ENCODE peak calls at places on chromosomes 6 and 20, in eight cellular contexts. One of them, this sample, is unnamed.

GRCh38 chr6:144957236-144957937 is 672.3 kb downstream of the UTRN start:
- DNase-seq in AG04450: no peak
- DNase-seq in choroid plexus epithelial cell: no peak
- DNase-seq in iPS DF 6.9: no peak
- DNase-seq in CD4-positive, CD25-positive, alpha-beta regulatory T cell: no peak
- DNase-seq in mammary epithelial cell: no peak
- DNase-seq in lower lobe of right lung: no peak
- DNase-seq in PC-3: peak; percentile 61
- DNase-seq in this sample: no peak

GRCh38 chr6:9540534-9541126 is 874.2 kb downstream of the TFAP2A start:
- DNase-seq in choroid plexus epithelial cell: peak; percentile 72
- DNase-seq in CD4-positive, CD25-positive, alpha-beta regulatory T cell: no peak
- DNase-seq in AG04450: peak; percentile 13
- DNase-seq in PC-3: peak; percentile 81
- DNase-seq in lower lobe of right lung: no peak
- DNase-seq in mammary epithelial cell: peak; percentile 72
- DNase-seq in iPS DF 6.9: no peak
- DNase-seq in this sample: no peak

GRCh38 chr6:93828553-93828952 is 409.2 kb upstream of the EPHA7 start:
- DNase-seq in iPS DF 6.9: no peak
- DNase-seq in AG04450: no peak
- DNase-seq in CD4-positive, CD25-positive, alpha-beta regulatory T cell: no peak
- DNase-seq in PC-3: no peak
- DNase-seq in choroid plexus epithelial cell: no peak
- DNase-seq in mammary epithelial cell: no peak
- DNase-seq in lower lobe of right lung: no peak
- DNase-seq in this sample: no peak

GRCh38 chr6:75693534-75693933 is 55.5 kb upstream of the MYO6 start:
- DNase-seq in choroid plexus epithelial cell: peak; percentile 90
- DNase-seq in PC-3: peak; percentile 8
- DNase-seq in AG04450: peak; percentile 1
- DNase-seq in iPS DF 6.9: no peak
- DNase-seq in CD4-positive, CD25-positive, alpha-beta regulatory T cell: no peak
- DNase-seq in mammary epithelial cell: no peak
- DNase-seq in lower lobe of right lung: no peak
- DNase-seq in this sample: no peak

GRCh38 chr6:105137388-105137787 is 42.4 kb downstream of the POPDC3 start:
- DNase-seq in AG04450: no peak
- DNase-seq in iPS DF 6.9: no peak
- DNase-seq in CD4-positive, CD25-positive, alpha-beta regulatory T cell: no peak
- DNase-seq in PC-3: no peak
- DNase-seq in choroid plexus epithelial cell: peak; percentile 10
- DNase-seq in mammary epithelial cell: peak; percentile 9
- DNase-seq in lower lobe of right lung: no peak
- DNase-seq in this sample: no peak

GRCh38 chr6:8446391-8446790 is 11.0 kb upstream of the SLC35B3 start:
- DNase-seq in mammary epithelial cell: no peak
- DNase-seq in choroid plexus epithelial cell: no peak
- DNase-seq in AG04450: no peak
- DNase-seq in iPS DF 6.9: no peak
- DNase-seq in lower lobe of right lung: no peak
- DNase-seq in CD4-positive, CD25-positive, alpha-beta regulatory T cell: no peak
- DNase-seq in PC-3: no peak
- DNase-seq in this sample: no peak

GRCh38 chr6:144285798-144286502 is 815 bp downstream of the UTRN start:
- DNase-seq in AG04450: no peak
- DNase-seq in PC-3: peak; percentile 57
- DNase-seq in iPS DF 6.9: no peak
- DNase-seq in mammary epithelial cell: peak; percentile 39
- DNase-seq in choroid plexus epithelial cell: peak; percentile 45
- DNase-seq in CD4-positive, CD25-positive, alpha-beta regulatory T cell: peak; percentile 8
- DNase-seq in lower lobe of right lung: peak; percentile 88
- DNase-seq in this sample: peak; percentile 89

GRCh38 chr6:46940433-46941226 is 18.9 kb upstream of the ADGRF5 start:
- DNase-seq in mammary epithelial cell: no peak
- DNase-seq in CD4-positive, CD25-positive, alpha-beta regulatory T cell: no peak
- DNase-seq in lower lobe of right lung: no peak
- DNase-seq in choroid plexus epithelial cell: no peak
- DNase-seq in AG04450: no peak
- DNase-seq in iPS DF 6.9: no peak
- DNase-seq in PC-3: peak; percentile 48
- DNase-seq in this sample: no peak

GRCh38 chr6:127513425-127513824 is 5.7 kb downstream of the MTCL3 start:
- DNase-seq in mammary epithelial cell: no peak
- DNase-seq in CD4-positive, CD25-positive, alpha-beta regulatory T cell: no peak
- DNase-seq in iPS DF 6.9: no peak
- DNase-seq in PC-3: no peak
- DNase-seq in choroid plexus epithelial cell: no peak
- DNase-seq in lower lobe of right lung: no peak
- DNase-seq in AG04450: no peak
- DNase-seq in this sample: no peak

GRCh38 chr6:140857734-140858380 is 1274.9 kb upstream of the GJE1 start:
- DNase-seq in iPS DF 6.9: no peak
- DNase-seq in AG04450: peak; percentile 76
- DNase-seq in lower lobe of right lung: no peak
- DNase-seq in CD4-positive, CD25-positive, alpha-beta regulatory T cell: no peak
- DNase-seq in choroid plexus epithelial cell: peak; percentile 99
- DNase-seq in PC-3: peak; percentile 63
- DNase-seq in mammary epithelial cell: peak; percentile 70
- DNase-seq in this sample: no peak

GRCh38 chr6:121573466-121573865 is 138.0 kb downstream of the GJA1 start:
- DNase-seq in lower lobe of right lung: no peak
- DNase-seq in choroid plexus epithelial cell: peak; percentile 33
- DNase-seq in AG04450: no peak
- DNase-seq in mammary epithelial cell: no peak
- DNase-seq in PC-3: no peak
- DNase-seq in iPS DF 6.9: no peak
- DNase-seq in CD4-positive, CD25-positive, alpha-beta regulatory T cell: no peak
- DNase-seq in this sample: no peak

GRCh38 chr20:46253391-46253790 is 54.9 kb downstream of the CDH22 start:
- DNase-seq in mammary epithelial cell: no peak
- DNase-seq in iPS DF 6.9: no peak
- DNase-seq in PC-3: peak; percentile 58
- DNase-seq in CD4-positive, CD25-positive, alpha-beta regulatory T cell: no peak
- DNase-seq in lower lobe of right lung: no peak
- DNase-seq in choroid plexus epithelial cell: no peak
- DNase-seq in AG04450: no peak
- DNase-seq in this sample: no peak

GRCh38 chr6:10054662-10055061 is 360.2 kb downstream of the TFAP2A start:
- DNase-seq in mammary epithelial cell: no peak
- DNase-seq in lower lobe of right lung: no peak
- DNase-seq in CD4-positive, CD25-positive, alpha-beta regulatory T cell: no peak
- DNase-seq in choroid plexus epithelial cell: no peak
- DNase-seq in iPS DF 6.9: no peak
- DNase-seq in AG04450: no peak
- DNase-seq in PC-3: no peak
- DNase-seq in this sample: no peak

GRCh38 chr6:41371992-41372525 is 36.7 kb downstream of the NCR2 start:
- DNase-seq in AG04450: no peak
- DNase-seq in choroid plexus epithelial cell: peak; percentile 63
- DNase-seq in mammary epithelial cell: no peak
- DNase-seq in PC-3: no peak
- DNase-seq in CD4-positive, CD25-positive, alpha-beta regulatory T cell: no peak
- DNase-seq in lower lobe of right lung: no peak
- DNase-seq in iPS DF 6.9: no peak
- DNase-seq in this sample: no peak

GRCh38 chr6:148565321-148565926 is 181.4 kb upstream of the UST start:
- DNase-seq in PC-3: no peak
- DNase-seq in lower lobe of right lung: no peak
- DNase-seq in iPS DF 6.9: no peak
- DNase-seq in choroid plexus epithelial cell: peak; percentile 10
- DNase-seq in AG04450: no peak
- DNase-seq in CD4-positive, CD25-positive, alpha-beta regulatory T cell: no peak
- DNase-seq in mammary epithelial cell: no peak
- DNase-seq in this sample: no peak

GRCh38 chr6:148564494-148564893 is 182.3 kb upstream of the UST start:
- DNase-seq in choroid plexus epithelial cell: no peak
- DNase-seq in mammary epithelial cell: no peak
- DNase-seq in PC-3: no peak
- DNase-seq in iPS DF 6.9: no peak
- DNase-seq in AG04450: no peak
- DNase-seq in CD4-positive, CD25-positive, alpha-beta regulatory T cell: no peak
- DNase-seq in lower lobe of right lung: no peak
- DNase-seq in this sample: no peak

GRCh38 chr6:148563066-148563465 is 183.8 kb upstream of the UST start:
- DNase-seq in iPS DF 6.9: no peak
- DNase-seq in CD4-positive, CD25-positive, alpha-beta regulatory T cell: no peak
- DNase-seq in choroid plexus epithelial cell: no peak
- DNase-seq in AG04450: no peak
- DNase-seq in mammary epithelial cell: no peak
- DNase-seq in lower lobe of right lung: no peak
- DNase-seq in PC-3: no peak
- DNase-seq in this sample: no peak

GRCh38 chr6:148566664-148567350 is 180.0 kb upstream of the UST start:
- DNase-seq in iPS DF 6.9: no peak
- DNase-seq in PC-3: no peak
- DNase-seq in choroid plexus epithelial cell: no peak
- DNase-seq in CD4-positive, CD25-positive, alpha-beta regulatory T cell: no peak
- DNase-seq in lower lobe of right lung: no peak
- DNase-seq in AG04450: no peak
- DNase-seq in mammary epithelial cell: no peak
- DNase-seq in this sample: no peak

DNA sequence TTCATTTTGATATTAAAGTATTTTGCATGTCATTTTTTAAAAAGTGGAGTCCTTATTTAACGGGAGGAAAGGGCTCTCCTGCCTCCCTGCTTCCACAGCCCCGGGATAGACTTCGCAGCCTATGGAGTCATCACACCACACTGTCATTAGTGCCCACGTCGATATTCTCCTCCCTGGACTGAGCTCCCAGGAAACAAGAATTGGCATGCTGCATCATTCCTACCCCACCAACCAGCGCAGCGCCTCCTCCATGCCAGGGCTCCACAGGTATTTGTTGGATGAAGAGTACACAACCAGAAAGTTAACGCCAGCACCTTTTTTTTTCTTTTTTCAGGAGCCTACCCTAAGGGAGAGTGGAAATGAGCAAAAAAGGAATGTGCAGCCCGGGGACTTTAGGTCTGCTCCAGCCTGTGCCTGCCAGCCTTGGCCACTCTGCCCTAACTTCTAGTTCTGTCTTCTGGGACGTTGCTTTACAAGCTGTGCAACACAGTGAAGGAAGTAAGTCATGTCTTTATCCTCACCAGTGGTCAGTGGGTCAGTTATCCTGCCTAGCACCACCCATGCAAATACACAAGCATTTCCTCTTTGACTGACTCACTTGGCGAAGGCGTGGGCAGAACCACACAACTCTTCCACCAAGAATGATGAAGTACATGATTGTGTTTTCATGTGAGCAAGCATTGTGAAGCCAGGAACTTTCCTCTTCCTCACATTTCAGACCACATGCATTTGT is 180.7 kb upstream of the UST start:
- DNase-seq in CD4-positive, CD25-positive, alpha-beta regulatory T cell: no peak
- DNase-seq in iPS DF 6.9: no peak
- DNase-seq in lower lobe of right lung: peak; percentile 75
- DNase-seq in mammary epithelial cell: peak; percentile 94
- DNase-seq in AG04450: peak; percentile 75
- DNase-seq in PC-3: peak; percentile 80
- DNase-seq in choroid plexus epithelial cell: peak; percentile 90
- DNase-seq in this sample: peak; percentile 77
- H3K4me3 ChIP-seq in CD4-positive, CD25-positive, alpha-beta regulatory T cell: no peak overlapping the region
- H3K4me3 ChIP-seq in iPS DF 6.9: no peak overlapping the region
- H3K4me3 ChIP-seq in lower lobe of right lung: no peak overlapping the region
- H3K4me3 ChIP-seq in mammary epithelial cell: no peak overlapping the region
- H3K4me3 ChIP-seq in AG04450: peak overlapping the region; percentile 17
- H3K4me3 ChIP-seq in PC-3: no peak overlapping the region
- H3K4me3 ChIP-seq in choroid plexus epithelial cell: no peak overlapping the region
- H3K4me3 ChIP-seq in this sample: no peak overlapping the region

DNA sequence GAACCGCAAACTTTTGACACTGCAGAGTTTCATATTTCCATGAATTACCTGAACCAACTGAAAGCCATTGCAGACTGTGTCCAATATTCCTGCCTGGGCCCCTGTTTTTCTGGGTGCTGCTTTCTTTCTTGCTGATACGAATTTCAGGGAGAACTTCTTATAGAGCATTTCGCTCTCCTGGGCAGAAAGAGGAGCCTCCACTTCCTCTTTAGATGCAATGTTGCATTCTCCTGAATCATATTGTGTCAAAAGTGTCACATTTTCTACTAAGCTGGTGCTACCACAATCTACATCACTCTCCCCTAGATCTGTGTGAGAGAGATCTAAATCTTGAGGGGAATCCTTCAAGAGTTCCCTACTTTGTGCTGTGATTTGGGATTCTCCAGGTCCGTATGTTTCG is 102.5 kb downstream of the DST start:
- DNase-seq in lower lobe of right lung: no peak
- DNase-seq in mammary epithelial cell: no peak
- DNase-seq in CD4-positive, CD25-positive, alpha-beta regulatory T cell: no peak
- DNase-seq in PC-3: no peak
- DNase-seq in iPS DF 6.9: no peak
- DNase-seq in AG04450: no peak
- DNase-seq in choroid plexus epithelial cell: no peak
- DNase-seq in this sample: no peak
- H3K4me3 ChIP-seq in lower lobe of right lung: peak overlapping the region; percentile 65
- H3K4me3 ChIP-seq in mammary epithelial cell: peak overlapping the region; percentile 64
- H3K4me3 ChIP-seq in CD4-positive, CD25-positive, alpha-beta regulatory T cell: no peak overlapping the region
- H3K4me3 ChIP-seq in PC-3: peak overlapping the region; percentile 77
- H3K4me3 ChIP-seq in iPS DF 6.9: no peak overlapping the region
- H3K4me3 ChIP-seq in AG04450: peak overlapping the region; percentile 68
- H3K4me3 ChIP-seq in choroid plexus epithelial cell: no peak overlapping the region
- H3K4me3 ChIP-seq in this sample: no peak overlapping the region

DNA sequence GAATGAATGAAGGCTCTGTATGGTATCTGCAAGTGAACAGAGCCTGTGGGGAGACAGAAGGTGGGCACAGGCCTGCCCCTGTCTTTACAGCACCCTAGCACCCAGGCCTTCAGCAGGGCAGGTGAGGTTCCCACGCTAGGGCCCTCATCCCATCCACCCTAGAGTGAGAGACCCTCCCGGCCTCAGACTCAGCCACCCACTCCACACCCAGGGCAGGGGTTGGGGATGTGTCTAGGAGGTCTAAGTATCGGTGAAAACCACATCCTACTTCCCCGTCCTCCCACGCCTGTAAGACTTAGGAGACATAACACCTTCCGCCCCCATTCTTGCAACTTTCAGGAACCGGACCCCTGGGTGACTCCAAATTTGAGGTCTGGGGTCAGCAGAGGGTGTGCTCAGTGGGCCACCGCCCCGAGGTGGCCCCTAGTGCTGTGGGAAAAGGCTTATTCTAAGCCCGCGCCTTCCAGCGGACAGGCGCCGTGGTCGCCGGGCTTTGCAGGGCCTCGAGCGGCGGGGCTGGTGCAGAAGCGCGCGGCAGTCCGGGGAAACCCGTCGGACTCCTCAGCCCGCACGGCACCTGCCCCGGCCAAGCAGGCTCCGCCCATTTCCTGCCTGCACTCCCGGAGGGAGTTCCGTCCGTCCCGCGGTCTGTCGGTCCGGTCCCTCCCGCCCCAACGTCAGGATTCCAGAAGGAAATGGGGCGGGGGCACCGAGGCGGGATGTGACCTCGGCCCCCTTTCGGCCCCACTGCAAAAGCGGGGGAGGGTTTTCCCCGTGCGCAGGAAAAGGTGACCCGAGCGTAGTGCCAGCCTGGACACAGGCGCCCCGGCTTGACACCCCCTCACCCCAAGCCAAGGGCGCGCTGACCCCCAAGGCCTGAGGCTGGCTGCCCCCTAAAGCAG is 872 bp downstream of the SAMD10 start:
- DNase-seq in AG04450: no peak
- DNase-seq in iPS DF 6.9: no peak
- DNase-seq in choroid plexus epithelial cell: peak; percentile 45
- DNase-seq in PC-3: peak; percentile 92
- DNase-seq in lower lobe of right lung: peak; percentile 90
- DNase-seq in CD4-positive, CD25-positive, alpha-beta regulatory T cell: peak; percentile 49
- DNase-seq in mammary epithelial cell: peak; percentile 66
- DNase-seq in this sample: no peak
- H3K4me3 ChIP-seq in AG04450: peak overlapping the region; percentile 56
- H3K4me3 ChIP-seq in iPS DF 6.9: peak overlapping the region; percentile 76
- H3K4me3 ChIP-seq in choroid plexus epithelial cell: peak overlapping the region; percentile 53
- H3K4me3 ChIP-seq in PC-3: peak overlapping the region; percentile 80
- H3K4me3 ChIP-seq in lower lobe of right lung: peak overlapping the region; percentile 91
- H3K4me3 ChIP-seq in CD4-positive, CD25-positive, alpha-beta regulatory T cell: peak overlapping the region; percentile 57
- H3K4me3 ChIP-seq in mammary epithelial cell: peak overlapping the region; percentile 61
- H3K4me3 ChIP-seq in this sample: peak overlapping the region; percentile 71

GRCh38 chr6:5083813-5084191 is 1.3 kb upstream of the PPP1R3G start:
- DNase-seq in lower lobe of right lung: no peak
- DNase-seq in CD4-positive, CD25-positive, alpha-beta regulatory T cell: no peak
- DNase-seq in mammary epithelial cell: no peak
- DNase-seq in PC-3: no peak
- DNase-seq in AG04450: no peak
- DNase-seq in iPS DF 6.9: no peak
- DNase-seq in choroid plexus epithelial cell: no peak
- DNase-seq in this sample: no peak
- H3K4me3 ChIP-seq in lower lobe of right lung: peak overlapping the region; percentile 69
- H3K4me3 ChIP-seq in CD4-positive, CD25-positive, alpha-beta regulatory T cell: no peak overlapping the region
- H3K4me3 ChIP-seq in mammary epithelial cell: no peak overlapping the region
- H3K4me3 ChIP-seq in PC-3: no peak overlapping the region
- H3K4me3 ChIP-seq in AG04450: no peak overlapping the region
- H3K4me3 ChIP-seq in iPS DF 6.9: no peak overlapping the region
- H3K4me3 ChIP-seq in choroid plexus epithelial cell: no peak overlapping the region
- H3K4me3 ChIP-seq in this sample: peak overlapping the region; percentile 74

This sample was measured in right atrium auricular region.